ENCODE peak calls at places on chromosomes 11 and 22, in nine cellular contexts. V is tibial artery, S is iris pigment epithelial cell, K is PC-3, W is NCI-H1092 treated with DMSO at 0.1 percent for 48 hours, E is ecto neural progenitor cell, H is GM03348, O is cerebellum, Q is fibroblast of lung. T is an unnamed sample.

GRCh38 chr22:47148510-47148909 is 386.1 kb downstream of the TBC1D22A start:
- DNase-seq in V (no peak), S (no peak), K (no peak), W (no peak), E (no peak), H (no peak), O (no peak), Q (no peak), T (no peak)

GRCh38 chr11:34052608-34053160 is 1.2 kb downstream of the CAPRIN1 start:
- DNase-seq in V (peak), S (peak), K (no peak), W (peak), E (peak), H (no peak), O (no peak), Q (no peak), T (no peak)

GRCh38 chr11:73163638-73164174 is 21.6 kb upstream of the FCHSD2 start:
- DNase-seq in V (no peak), S (no peak), K (no peak), W (no peak), E (no peak), H (no peak), O (no peak), Q (no peak), T (no peak)

GRCh38 chr22:41366323-41367014 is 15.3 kb upstream of the TEF start:
- DNase-seq in V (no peak), S (no peak), K (no peak), W (no peak), E (no peak), H (no peak), O (no peak), Q (peak), T (no peak)

GRCh38 chr11:102187416-102188125 is 77.3 kb downstream of the YAP1 start:
- DNase-seq in V (no peak), S (peak), K (no peak), W (no peak), E (no peak), H (peak), O (no peak), Q (peak), T (no peak)

GRCh38 chr22:47090591-47091240 is 328.3 kb downstream of the TBC1D22A start:
- DNase-seq in V (no peak), S (peak), K (no peak), W (no peak), E (no peak), H (peak), O (no peak), Q (peak), T (peak)

GRCh38 chr11:121894581-121894980 is 221.4 kb downstream of the BLID start:
- DNase-seq in V (no peak), S (peak), K (peak), W (no peak), E (no peak), H (peak), O (no peak), Q (no peak), T (no peak)

GRCh38 chr22:30609260-30610185 is 2.5 kb downstream of the TCN2 start:
- DNase-seq in V (peak), S (peak), K (peak), W (no peak), E (no peak), H (peak), O (no peak), Q (peak), T (no peak)

GRCh38 chr22:40006641-40007040 is 11.9 kb downstream of the FAM83F start:
- DNase-seq in V (no peak), S (no peak), K (no peak), W (no peak), E (no peak), H (no peak), O (no peak), Q (no peak), T (no peak)

GRCh38 chr11:95716266-95716665 is 73.3 kb downstream of the FAM76B start:
- DNase-seq in V (no peak), S (no peak), K (no peak), W (no peak), E (no peak), H (no peak), O (no peak), Q (no peak), T (no peak)

GRCh38 chr11:34426766-34427170 is 12.0 kb upstream of the CAT start:
- DNase-seq in V (no peak), S (no peak), K (no peak), W (no peak), E (no peak), H (peak), O (no peak), Q (no peak), T (no peak)

GRCh38 chr11:128057786-128058395 is 529.5 kb downstream of the ETS1 start:
- DNase-seq in V (no peak), S (no peak), K (no peak), W (no peak), E (no peak), H (no peak), O (no peak), Q (no peak), T (no peak)

GRCh38 chr11:61120865-61121831 is 18.9 kb downstream of the CD5 start:
- DNase-seq in V (no peak), S (peak), K (no peak), W (no peak), E (no peak), H (no peak), O (no peak), Q (peak), T (no peak)

GRCh38 chr11:61912991-61913698 is 4.2 kb downstream of the RAB3IL1 start:
- DNase-seq in V (peak), S (no peak), K (no peak), W (no peak), E (no peak), H (no peak), O (no peak), Q (no peak), T (peak)

GRCh38 chr22:42399315-42400271 is 32.6 kb downstream of the NFAM1 start:
- DNase-seq in V (no peak), S (no peak), K (no peak), W (peak), E (no peak), H (no peak), O (no peak), Q (no peak), T (peak)

GRCh38 chr11:32635819-32636218 is 52.2 kb downstream of the EIF3M start:
- DNase-seq in V (no peak), S (no peak), K (no peak), W (no peak), E (no peak), H (no peak), O (no peak), Q (no peak), T (no peak)

GRCh38 chr11:61281581-61282250 is 13.4 kb downstream of the VWCE start:
- DNase-seq in V (no peak), S (peak), K (no peak), W (no peak), E (peak), H (peak), O (peak), Q (peak), T (peak)

GRCh38 chr11:130473056-130473794 is 24.8 kb downstream of the ADAMTS15 start:
- DNase-seq in V (no peak), S (no peak), K (no peak), W (no peak), E (peak), H (no peak), O (no peak), Q (no peak), T (no peak)

GRCh38 chr11:89487016-89487415 is 4.2 kb downstream of the NOX4 start:
- DNase-seq in V (no peak), S (peak), K (no peak), W (no peak), E (no peak), H (no peak), O (no peak), Q (no peak), T (no peak)

GRCh38 chr11:111347002-111347722 is 31.9 kb downstream of the POU2AF1 start:
- DNase-seq in V (no peak), S (no peak), K (no peak), W (no peak), E (no peak), H (no peak), O (no peak), Q (no peak), T (no peak)

GRCh38 chr11:77244277-77245014 is 57.0 kb downstream of the GDPD4 start:
- DNase-seq in V (no peak), S (peak), K (peak), W (no peak), E (no peak), H (peak), O (no peak), Q (peak), T (no peak)

GRCh38 chr11:103594283-103594682 is 442.2 kb upstream of the DDI1 start:
- DNase-seq in V (no peak), S (no peak), K (peak), W (no peak), E (no peak), H (no peak), O (no peak), Q (no peak), T (no peak)

GRCh38 chr11:57764972-57765371 is 3.4 kb downstream of the CTNND1 start:
- DNase-seq in V (no peak), S (no peak), K (no peak), W (no peak), E (no peak), H (no peak), O (no peak), Q (no peak), T (no peak)

GRCh38 chr22:46463435-46464227 is 73.8 kb downstream of the CELSR1 start:
- DNase-seq in V (no peak), S (no peak), K (no peak), W (no peak), E (no peak), H (no peak), O (no peak), Q (no peak), T (no peak)

GRCh38 chr22:44136112-44136511 is 44.6 kb upstream of the PARVG start:
- DNase-seq in V (no peak), S (no peak), K (no peak), W (no peak), E (no peak), H (no peak), O (no peak), Q (no peak), T (no peak)

GRCh38 chr11:101331411-101331810 is 201.8 kb upstream of the PGR start:
- DNase-seq in V (no peak), S (no peak), K (no peak), W (no peak), E (no peak), H (no peak), O (no peak), Q (no peak), T (no peak)

GRCh38 chr11:16891964-16892363 is 122.2 kb downstream of the PLEKHA7 start:
- DNase-seq in V (no peak), S (peak), K (peak), W (no peak), E (no peak), H (peak), O (no peak), Q (peak), T (no peak)

GRCh38 chr11:3037041-3037944 is 19.9 kb downstream of the CARS1 start:
- DNase-seq in V (peak), S (peak), K (peak), W (peak), E (peak), H (peak), O (peak), Q (peak), T (peak)

GRCh38 chr11:112465433-112466024 is 204.9 kb upstream of the PLET1 start:
- DNase-seq in V (no peak), S (no peak), K (no peak), W (no peak), E (no peak), H (no peak), O (no peak), Q (no peak), T (no peak)

GRCh38 chr22:32281092-32281491 is 25.9 kb upstream of the SLC5A4 start:
- DNase-seq in V (no peak), S (peak), K (no peak), W (no peak), E (no peak), H (no peak), O (no peak), Q (no peak), T (no peak)

GRCh38 chr11:59263225-59263894 is 50.6 kb upstream of the MPEG1 start:
- DNase-seq in V (no peak), S (no peak), K (peak), W (no peak), E (no peak), H (no peak), O (no peak), Q (no peak), T (peak)

GRCh38 chr22:48711669-48712068 is 1116.0 kb downstream of the BRD1 start:
- DNase-seq in V (no peak), S (no peak), K (no peak), W (no peak), E (no peak), H (no peak), O (no peak), Q (no peak), T (no peak)